ENCODE peak calls at places on chromosomes 4 and X, in four cellular contexts. L, M, R and H are unnamed samples.

GRCh38 chr4:39469429-39470077 is 10.7 kb downstream of the LIAS start:
- DNase-seq in L (peak; percentile 87), M (peak; percentile 70), R (peak; percentile 15), H (no peak)

GRCh38 chr4:73904491-73904890 is 35.3 kb downstream of the CXCL1 start:
- DNase-seq in L (no peak), M (no peak), R (no peak), H (no peak)

GRCh38 chrX:100622989-100623388 is 13.6 kb downstream of the TSPAN6 start:
- DNase-seq in R (no peak), L (no peak), M (no peak), H (no peak)

GRCh38 chr4:75708218-75708691 is 16.1 kb upstream of the USO1 start:
- DNase-seq in L (no peak), R (no peak), M (peak; percentile 56), H (no peak)

GRCh38 chr4:139453041-139453370 is 915 bp upstream of the RAB33B start:
- DNase-seq in L (no peak), R (no peak), M (peak; percentile 87), H (no peak)

GRCh38 chr4:77599378-77599777 is 6.2 kb upstream of the CXCL13 start:
- DNase-seq in R (no peak), M (peak; percentile 63), L (peak; percentile 41), H (no peak)

GRCh38 chr4:171719691-171720090 is 93.5 kb upstream of the GALNTL6 start:
- DNase-seq in M (no peak), L (no peak), R (no peak), H (no peak)

GRCh38 chrX:37872303-37872655 is 24.9 kb upstream of the DYNLT3 start:
- DNase-seq in L (no peak), M (no peak), R (no peak), H (no peak)

GRCh38 chr4:188428935-188429334 is 289.7 kb downstream of the TRIML1 start:
- DNase-seq in M (no peak), L (peak; percentile 64), R (no peak), H (no peak)

GRCh38 chr4:3228881-3229280 is 20.1 kb upstream of the MSANTD1 start:
- DNase-seq in R (no peak), L (no peak), M (no peak), H (no peak)

GRCh38 chrX:43025806-43026205 is 247.8 kb upstream of the PPP1R2C start:
- DNase-seq in L (no peak), M (no peak), R (no peak), H (no peak)

GRCh38 chrX:17519349-17519748 is 144.3 kb downstream of the NHS start:
- DNase-seq in M (no peak), R (no peak), L (peak; percentile 7), H (no peak)

GRCh38 chr4:125277827-125278226 is 36.9 kb upstream of the FAT4 start:
- DNase-seq in M (no peak), L (no peak), R (no peak), H (no peak)

GRCh38 chr4:67371563-67371962 is 173.7 kb downstream of the CENPC start:
- DNase-seq in L (no peak), R (no peak), M (no peak), H (no peak)

GRCh38 chr4:69640289-69640688 is 847 bp upstream of the UGT2A2 start:
- DNase-seq in L (no peak), M (no peak), R (no peak), H (no peak)

GRCh38 chrX:121389976-121390709 is 342.7 kb downstream of the GLUD2 start:
- DNase-seq in L (no peak), R (no peak), M (no peak), H (no peak)

GRCh38 chr4:174256277-174256713 is 27.2 kb downstream of the FBXO8 start:
- DNase-seq in R (no peak), L (peak; percentile 63), M (no peak), H (no peak)

GRCh38 chrX:12961191-12961718 is 13.7 kb upstream of the TMSB4X start:
- DNase-seq in L (no peak), R (no peak), M (no peak), H (no peak)

GRCh38 chrX:136850441-136851175 is 29.9 kb downstream of the RBMX start:
- DNase-seq in M (no peak), R (no peak), L (no peak), H (no peak)

GRCh38 chrX:150581093-150581775 is 12.8 kb downstream of the MTM1 start:
- DNase-seq in L (peak; percentile 83), M (no peak), R (no peak), H (no peak)

GRCh38 chr4:99649778-99650177 is 7.8 kb downstream of the C4orf54 start:
- DNase-seq in R (no peak), L (no peak), M (no peak), H (no peak)

GRCh38 chr4:15400911-15401671 is 26.7 kb upstream of the C1QTNF7 start:
- DNase-seq in M (peak; percentile 3), L (peak; percentile 65), R (no peak), H (no peak)

GRCh38 chrX:134715930-134716619 is 57.8 kb upstream of the PLAC1 start:
- DNase-seq in M (no peak), R (no peak), L (no peak), H (no peak)

GRCh38 chr4:41305486-41305885 is 48.8 kb downstream of the UCHL1 start:
- DNase-seq in R (no peak), L (no peak), M (no peak), H (no peak)

GRCh38 chr4:183416878-183417277 is 27.6 kb upstream of the CDKN2AIP start:
- DNase-seq in M (no peak), R (no peak), L (no peak), H (no peak)

GRCh38 chr4:38310446-38311043 is 350.3 kb downstream of the PTTG2 start:
- DNase-seq in M (peak; percentile 52), L (no peak), R (no peak), H (no peak)

GRCh38 chrX:150897371-150898319 is 823 bp downstream of the CD99L2 start:
- DNase-seq in L (no peak), M (peak; percentile 10), R (peak; percentile 27), H (no peak)

GRCh38 chr4:90184560-90184959 is 57.4 kb downstream of the CCSER1 start:
- DNase-seq in R (no peak), M (peak; percentile 25), L (no peak), H (no peak)

GRCh38 chrX:131187234-131187633 is 101.9 kb downstream of the IGSF1 start:
- DNase-seq in M (no peak), R (no peak), L (no peak), H (no peak)

GRCh38 chr4:63170923-63171322 is 1238.3 kb downstream of the TECRL start:
- DNase-seq in L (no peak), R (no peak), M (no peak), H (no peak)

GRCh38 chrX:134373736-134374135 is 86.2 kb upstream of the HPRT1 start:
- DNase-seq in M (no peak), R (no peak), L (no peak), H (no peak)

GRCh38 chrX:147917700-147918694 is 6.3 kb downstream of the FMR1 start:
- DNase-seq in R (no peak), M (peak; percentile 39), L (peak; percentile 4), H (no peak)

GRCh38 chr4:88758264-88758663 is 60.6 kb upstream of the NAP1L5 start:
- DNase-seq in R (no peak), L (peak; percentile 23), M (peak; percentile 27), H (no peak)

GRCh38 chrX:71111141-71111843 is at the start of gene IL2RG:
- DNase-seq in L (no peak), R (no peak), M (peak; percentile 83), H (no peak)

GRCh38 chr4:69060651-69061308 is 35.5 kb upstream of the UGT2B7 start:
- DNase-seq in R (no peak), L (no peak), M (no peak), H (no peak)

GRCh38 chr4:127250577-127250976 is 382.2 kb upstream of the INTU start:
- DNase-seq in R (no peak), L (no peak), M (no peak), H (no peak)

GRCh38 chr4:86286729-86287128 is 73.1 kb downstream of the MAPK10 start:
- DNase-seq in M (no peak), L (no peak), R (no peak), H (no peak)

GRCh38 chr4:86280246-86280645 is 79.6 kb downstream of the MAPK10 start:
- DNase-seq in L (no peak), M (no peak), R (no peak), H (no peak)

GRCh38 chr4:86279247-86279960 is 80.4 kb downstream of the MAPK10 start:
- DNase-seq in L (no peak), R (no peak), M (no peak), H (no peak)

DNA sequence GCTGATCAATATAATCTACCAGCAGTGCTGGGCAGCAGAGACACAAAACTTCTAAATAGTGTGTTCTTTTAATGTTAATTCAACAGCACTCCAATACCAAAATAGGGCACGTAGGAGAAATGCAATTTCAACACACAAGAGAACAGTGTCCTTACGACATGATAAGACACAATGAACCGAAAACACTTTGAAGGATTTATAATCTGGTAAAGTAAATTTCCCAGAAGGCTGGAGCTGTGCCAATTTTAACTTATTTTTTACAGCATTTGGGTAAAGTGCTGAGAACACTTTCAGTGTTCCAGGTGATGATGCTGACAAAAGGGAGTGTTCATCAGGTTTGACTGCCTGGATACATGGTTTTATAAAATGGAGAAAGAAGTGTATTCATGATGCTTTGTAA is 76.5 kb downstream of the MAPK10 start:
- DNase-seq in R (no peak), M (no peak), L (no peak), H (no peak)
- H3K27ac ChIP-seq in R (no peak overlapping the region), M (no peak overlapping the region), L (no peak overlapping the region), H (no peak overlapping the region)

GRCh38 chrX:78322863-78323262 is 4.5 kb downstream of the CYSLTR1 start:
- DNase-seq in R (no peak), L (no peak), M (no peak), H (no peak)
- H3K27ac ChIP-seq in R (no peak overlapping the region), L (no peak overlapping the region), M (no peak overlapping the region), H (no peak overlapping the region)

DNA sequence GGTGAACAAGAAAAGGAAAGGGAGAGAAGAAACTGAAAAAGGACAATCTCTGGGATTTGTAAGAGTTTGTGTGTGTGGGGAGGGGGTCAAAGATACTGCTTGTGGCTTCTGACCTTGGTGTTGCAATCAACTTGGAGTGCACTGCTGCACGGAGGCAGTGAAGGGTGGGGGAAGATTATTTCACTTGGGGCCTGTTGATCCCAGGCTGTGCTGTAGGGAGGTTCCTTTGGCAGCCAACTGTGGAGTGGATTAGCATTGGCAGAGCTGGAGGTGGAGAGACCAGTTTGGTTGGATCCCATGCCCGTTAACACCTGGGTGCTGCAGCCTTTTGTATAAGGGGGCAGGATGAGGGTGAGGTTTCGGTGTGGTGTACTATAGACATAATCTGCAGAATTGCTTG is 38.2 kb downstream of the AFF1 start:
- DNase-seq in M (peak; percentile 56), L (no peak), R (no peak), H (no peak)
- H3K27ac ChIP-seq in M (no peak overlapping the region), L (no peak overlapping the region), R (no peak overlapping the region), H (no peak overlapping the region)

DNA sequence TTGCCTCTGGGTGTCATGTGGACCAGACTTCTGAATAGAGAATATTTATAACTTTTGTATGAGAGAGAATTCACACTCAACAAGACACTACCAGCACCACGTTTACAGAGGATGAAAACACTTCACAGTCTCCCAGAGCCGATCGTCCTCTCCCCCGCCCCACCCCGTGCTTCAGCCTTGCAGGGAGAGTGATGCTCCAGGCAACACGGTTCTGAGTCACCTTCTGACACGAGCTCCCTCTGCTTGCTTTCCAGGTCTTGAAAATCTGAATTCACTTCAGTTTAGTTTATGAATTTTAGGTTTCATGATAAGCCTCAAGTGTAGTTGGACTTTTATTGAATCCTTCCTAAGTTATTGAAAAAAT is 59.8 kb downstream of the CPLX1 start:
- DNase-seq in L (peak; percentile 56), M (no peak), R (peak; percentile 73), H (no peak)
- H3K27ac ChIP-seq in L (no peak overlapping the region), M (no peak overlapping the region), R (no peak overlapping the region), H (no peak overlapping the region)

GRCh38 chr4:21596521-21596920 is 352.1 kb downstream of the KCNIP4 start:
- DNase-seq in L (no peak), R (no peak), M (no peak), H (no peak)
- H3K27ac ChIP-seq in L (no peak overlapping the region), R (peak overlapping the region; percentile 64), M (no peak overlapping the region), H (peak overlapping the region; percentile 69)